ENCODE peak calls at places on chromosomes 12 and 14, in six cellular contexts. One of them, this sample, is unnamed.

GRCh38 chr14:36659822-36660735 is 1.6 kb upstream of the PAX9 start:
- DNase-seq in tibial artery: no peak
- DNase-seq in Peyer's patch: no peak
- DNase-seq in lower lobe of right lung: no peak
- DNase-seq in left lung: no peak
- DNase-seq in left ventricle myocardium inferior: no peak
- DNase-seq in this sample: no peak

GRCh38 chr12:15276088-15276698 is 46.1 kb upstream of the PTPRO start:
- DNase-seq in left lung: no peak
- DNase-seq in lower lobe of right lung: no peak
- DNase-seq in Peyer's patch: no peak
- DNase-seq in left ventricle myocardium inferior: no peak
- DNase-seq in tibial artery: no peak
- DNase-seq in this sample: peak

GRCh38 chr12:50402270-50403000 is 1.8 kb downstream of the LARP4 start:
- DNase-seq in left ventricle myocardium inferior: no peak
- DNase-seq in lower lobe of right lung: no peak
- DNase-seq in tibial artery: no peak
- DNase-seq in left lung: no peak
- DNase-seq in Peyer's patch: no peak
- DNase-seq in this sample: no peak

GRCh38 chr12:130164216-130164542 is 1.9 kb downstream of the FZD10 start:
- DNase-seq in tibial artery: no peak
- DNase-seq in Peyer's patch: no peak
- DNase-seq in left lung: no peak
- DNase-seq in lower lobe of right lung: no peak
- DNase-seq in left ventricle myocardium inferior: no peak
- DNase-seq in this sample: no peak

GRCh38 chr12:122080149-122081107 is 1.9 kb downstream of the MLXIP start:
- DNase-seq in tibial artery: peak
- DNase-seq in left lung: peak
- DNase-seq in left ventricle myocardium inferior: peak
- DNase-seq in lower lobe of right lung: peak
- DNase-seq in Peyer's patch: peak
- DNase-seq in this sample: peak

GRCh38 chr12:45220961-45221360 is 5.1 kb downstream of the ANO6 start:
- DNase-seq in tibial artery: no peak
- DNase-seq in left ventricle myocardium inferior: no peak
- DNase-seq in left lung: no peak
- DNase-seq in Peyer's patch: no peak
- DNase-seq in lower lobe of right lung: no peak
- DNase-seq in this sample: no peak

GRCh38 chr14:31489680-31490079 is 1.8 kb upstream of the GPR33 start:
- DNase-seq in lower lobe of right lung: no peak
- DNase-seq in left ventricle myocardium inferior: no peak
- DNase-seq in Peyer's patch: no peak
- DNase-seq in left lung: no peak
- DNase-seq in tibial artery: no peak
- DNase-seq in this sample: no peak

GRCh38 chr14:51395361-51395849 is 155.4 kb downstream of the TMX1 start:
- DNase-seq in lower lobe of right lung: peak
- DNase-seq in Peyer's patch: peak
- DNase-seq in tibial artery: no peak
- DNase-seq in left ventricle myocardium inferior: peak
- DNase-seq in left lung: no peak
- DNase-seq in this sample: no peak

GRCh38 chr14:95871531-95871930 is 5.1 kb upstream of the TUNAR start:
- DNase-seq in left lung: no peak
- DNase-seq in tibial artery: no peak
- DNase-seq in left ventricle myocardium inferior: no peak
- DNase-seq in lower lobe of right lung: no peak
- DNase-seq in Peyer's patch: no peak
- DNase-seq in this sample: no peak

GRCh38 chr14:55540847-55541773 is 38.9 kb upstream of the KTN1 start:
- DNase-seq in left ventricle myocardium inferior: no peak
- DNase-seq in Peyer's patch: no peak
- DNase-seq in left lung: no peak
- DNase-seq in lower lobe of right lung: no peak
- DNase-seq in tibial artery: no peak
- DNase-seq in this sample: no peak

DNA sequence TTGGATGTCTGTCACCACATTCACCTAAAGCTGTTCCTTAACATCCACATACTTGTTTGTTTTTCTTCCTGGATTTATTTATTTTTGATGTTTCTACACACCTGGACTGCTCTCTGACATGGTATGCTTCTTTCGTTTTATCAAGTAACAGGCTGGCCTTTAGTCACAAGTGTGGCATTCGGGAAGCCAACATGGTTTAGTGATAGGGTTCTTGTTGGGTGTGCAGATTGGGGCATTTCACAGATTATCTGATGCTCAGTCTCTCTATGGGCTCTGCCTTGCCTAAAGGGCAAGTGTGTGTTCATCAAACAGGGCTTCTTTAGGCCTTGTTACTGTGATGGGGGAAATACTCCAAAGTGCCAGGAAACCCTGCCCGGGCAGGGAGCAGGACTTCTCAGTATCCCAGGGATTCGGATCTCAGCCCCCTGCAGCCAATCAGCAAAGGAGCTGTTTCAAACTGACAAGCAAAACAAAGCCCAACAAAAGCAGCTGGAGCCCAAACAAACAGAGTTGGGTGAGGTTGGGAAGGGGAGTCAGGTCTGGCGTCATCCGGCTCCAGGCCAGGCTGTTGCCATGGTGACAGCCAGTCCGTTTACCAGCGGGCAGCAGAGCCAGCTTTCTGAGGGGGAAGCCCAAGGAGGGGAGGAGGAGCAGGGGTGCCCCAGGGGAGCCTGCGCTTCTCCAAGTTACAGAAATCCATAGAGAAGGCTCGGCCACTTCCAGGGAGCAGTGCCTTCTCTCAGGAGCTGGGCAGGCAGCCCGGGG is 31.8 kb downstream of the FOS start:
- DNase-seq in tibial artery: peak
- DNase-seq in left lung: peak
- DNase-seq in left ventricle myocardium inferior: peak
- DNase-seq in Peyer's patch: peak
- DNase-seq in lower lobe of right lung: peak
- DNase-seq in this sample: peak
- H3K4me3 ChIP-seq in tibial artery: peak
- H3K4me3 ChIP-seq in left lung: no peak
- H3K4me3 ChIP-seq in left ventricle myocardium inferior: peak
- H3K4me3 ChIP-seq in Peyer's patch: no peak
- H3K4me3 ChIP-seq in lower lobe of right lung: no peak
- H3K4me3 ChIP-seq in this sample: peak

GRCh38 chr12:6297170-6297569 is 13.3 kb upstream of the PLEKHG6 start:
- DNase-seq in tibial artery: no peak
- DNase-seq in left lung: no peak
- DNase-seq in Peyer's patch: peak
- DNase-seq in left ventricle myocardium inferior: no peak
- DNase-seq in lower lobe of right lung: peak
- DNase-seq in this sample: no peak

GRCh38 chr12:6294156-6294532 is 16.3 kb upstream of the PLEKHG6 start:
- DNase-seq in lower lobe of right lung: peak
- DNase-seq in left ventricle myocardium inferior: no peak
- DNase-seq in tibial artery: no peak
- DNase-seq in Peyer's patch: no peak
- DNase-seq in left lung: no peak
- DNase-seq in this sample: no peak

GRCh38 chr12:6292606-6293005 is 17.9 kb upstream of the PLEKHG6 start:
- DNase-seq in left lung: no peak
- DNase-seq in tibial artery: no peak
- DNase-seq in Peyer's patch: no peak
- DNase-seq in left ventricle myocardium inferior: no peak
- DNase-seq in lower lobe of right lung: no peak
- DNase-seq in this sample: no peak

GRCh38 chr12:6295187-6295811 is 15.2 kb upstream of the PLEKHG6 start:
- DNase-seq in left lung: no peak
- DNase-seq in left ventricle myocardium inferior: no peak
- DNase-seq in tibial artery: no peak
- DNase-seq in Peyer's patch: peak
- DNase-seq in lower lobe of right lung: peak
- DNase-seq in this sample: no peak

DNA sequence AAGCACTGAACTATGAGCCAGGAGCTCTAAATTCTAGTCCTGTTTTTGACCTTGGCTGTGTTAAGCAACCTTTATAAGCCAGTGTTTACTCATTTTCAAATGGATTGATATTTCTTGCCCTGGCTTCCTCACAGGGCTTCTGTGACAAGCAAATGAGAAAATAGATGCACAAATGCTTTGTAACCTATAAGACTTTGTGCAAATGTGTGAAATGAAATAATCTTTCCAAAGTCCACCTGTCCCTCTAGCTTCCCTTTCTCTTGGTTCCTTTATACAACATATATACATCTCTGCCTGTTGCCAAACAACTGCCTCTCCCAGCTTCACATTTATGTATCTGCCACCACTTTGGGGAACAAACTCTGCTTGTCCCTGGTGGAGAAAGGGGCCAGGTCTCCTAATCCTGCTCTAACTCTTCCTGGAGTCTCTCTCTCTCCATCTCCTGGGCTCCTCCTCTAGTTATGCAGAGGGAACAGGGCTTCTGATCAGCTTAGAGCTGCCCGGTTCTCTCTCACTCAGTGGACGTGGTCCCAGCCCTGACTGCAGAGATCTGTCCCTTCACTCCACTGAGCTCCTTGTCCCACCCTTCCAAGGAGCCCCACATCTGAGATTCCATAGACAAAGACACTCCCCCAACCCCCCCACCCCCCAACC is 15.8 kb upstream of the PLEKHG6 start:
- DNase-seq in left lung: no peak
- DNase-seq in left ventricle myocardium inferior: no peak
- DNase-seq in Peyer's patch: no peak
- DNase-seq in lower lobe of right lung: no peak
- DNase-seq in tibial artery: no peak
- DNase-seq in this sample: no peak
- H3K27ac ChIP-seq in left lung: peak
- H3K27ac ChIP-seq in left ventricle myocardium inferior: peak
- H3K27ac ChIP-seq in Peyer's patch: peak
- H3K27ac ChIP-seq in lower lobe of right lung: peak
- H3K27ac ChIP-seq in tibial artery: no peak
- H3K27ac ChIP-seq in this sample: peak

DNA sequence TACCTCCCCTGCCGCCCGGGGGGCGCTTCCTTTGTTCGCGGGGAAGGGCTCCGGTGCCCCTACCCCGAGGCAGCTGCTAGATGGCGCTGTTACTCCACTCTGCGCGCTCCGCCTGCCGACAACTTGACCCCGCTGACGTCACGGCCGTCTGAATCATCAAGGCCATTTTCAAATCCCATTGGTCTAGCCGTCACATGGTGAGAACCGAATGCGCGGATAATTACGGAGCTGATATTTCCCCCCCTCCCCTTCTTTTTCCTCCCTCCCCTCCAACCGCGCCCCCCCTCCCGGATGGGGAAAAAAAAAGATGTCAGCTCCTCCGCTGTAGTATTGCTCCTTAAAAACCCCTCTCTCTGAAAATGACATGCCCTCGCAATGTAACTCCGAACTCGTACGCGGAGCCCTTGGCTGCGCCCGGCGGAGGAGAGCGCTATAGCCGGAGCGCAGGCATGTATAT is at the start of gene HOXC10:
- DNase-seq in tibial artery: peak
- DNase-seq in left ventricle myocardium inferior: peak
- DNase-seq in Peyer's patch: peak
- DNase-seq in lower lobe of right lung: peak
- DNase-seq in left lung: peak
- DNase-seq in this sample: peak
- H3K4me3 ChIP-seq in tibial artery: peak
- H3K4me3 ChIP-seq in left ventricle myocardium inferior: peak
- H3K4me3 ChIP-seq in Peyer's patch: peak
- H3K4me3 ChIP-seq in lower lobe of right lung: peak
- H3K4me3 ChIP-seq in left lung: no peak
- H3K4me3 ChIP-seq in this sample: no peak

GRCh38 chr12:32505546-32505945 is 106.2 kb downstream of the FGD4 start:
- DNase-seq in lower lobe of right lung: no peak
- DNase-seq in left ventricle myocardium inferior: no peak
- DNase-seq in Peyer's patch: no peak
- DNase-seq in left lung: no peak
- DNase-seq in tibial artery: no peak
- DNase-seq in this sample: no peak
- H3K27ac ChIP-seq in lower lobe of right lung: no peak
- H3K27ac ChIP-seq in left ventricle myocardium inferior: peak
- H3K27ac ChIP-seq in Peyer's patch: no peak
- H3K27ac ChIP-seq in left lung: peak
- H3K27ac ChIP-seq in tibial artery: no peak
- H3K27ac ChIP-seq in this sample: no peak

DNA sequence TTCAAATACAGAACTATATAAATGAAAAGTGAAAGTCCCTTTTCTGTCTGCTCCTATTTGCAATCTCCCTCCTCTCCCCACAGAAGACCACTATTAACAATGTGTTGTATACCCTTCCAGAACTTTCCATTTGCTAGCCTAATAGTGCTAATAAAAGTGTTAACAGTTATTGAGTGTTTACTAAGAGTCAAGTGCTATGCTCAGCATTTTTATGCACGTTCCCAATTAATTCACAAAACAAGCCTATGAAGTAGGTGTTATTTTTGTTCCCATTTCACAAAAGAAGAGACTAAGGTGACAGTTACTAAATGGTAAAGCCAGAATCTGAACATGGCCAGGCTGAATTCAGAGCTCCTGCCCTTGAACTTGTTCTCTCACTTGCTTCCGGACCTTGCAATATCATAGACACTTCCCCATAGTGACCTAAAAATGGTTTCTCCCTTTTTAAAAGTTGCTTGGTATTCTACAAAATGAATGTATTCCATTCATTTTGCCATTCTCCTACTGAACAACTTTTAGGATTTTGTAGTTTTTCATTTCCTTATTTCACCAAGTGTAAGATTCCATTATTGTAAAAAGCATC is 1.6 kb upstream of the PRKAB1 start:
- DNase-seq in left ventricle myocardium inferior: no peak
- DNase-seq in lower lobe of right lung: no peak
- DNase-seq in tibial artery: no peak
- DNase-seq in left lung: no peak
- DNase-seq in Peyer's patch: no peak
- DNase-seq in this sample: no peak
- H3K4me3 ChIP-seq in left ventricle myocardium inferior: peak
- H3K4me3 ChIP-seq in lower lobe of right lung: no peak
- H3K4me3 ChIP-seq in tibial artery: no peak
- H3K4me3 ChIP-seq in left lung: no peak
- H3K4me3 ChIP-seq in Peyer's patch: no peak
- H3K4me3 ChIP-seq in this sample: no peak

GRCh38 chr14:74271365-74271764 is 31.4 kb downstream of the ABCD4 start:
- DNase-seq in tibial artery: no peak
- DNase-seq in left lung: no peak
- DNase-seq in lower lobe of right lung: no peak
- DNase-seq in left ventricle myocardium inferior: no peak
- DNase-seq in Peyer's patch: no peak
- DNase-seq in this sample: no peak
- H3K27ac ChIP-seq in tibial artery: no peak
- H3K27ac ChIP-seq in left lung: no peak
- H3K27ac ChIP-seq in lower lobe of right lung: no peak
- H3K27ac ChIP-seq in left ventricle myocardium inferior: no peak
- H3K27ac ChIP-seq in Peyer's patch: no peak
- H3K27ac ChIP-seq in this sample: no peak

This sample was measured in pancreas.